ENCODE peak calls at places on chromosomes 13 and 19, in six cellular contexts. L is activated gamma-delta T cell treated with Interleukin-2 at 50 U/mL for 16 hours; Z is CD4-positive, alpha-beta memory T cell; K is heart left ventricle; A is stimulated activated CD4-positive, alpha-beta T cell treated with anti-CD3 and anti-CD28 coated beads, Interleukin-15, amount 100 ng/mL, for 24 hours; N is cardiac muscle cell. D is an unnamed sample.
A peak's percentile ranks its signal among the peaks of the same experiment; 100 is the strongest.

GRCh38 chr19:49216076-49216475 is 58.5 kb downstream of the TRPM4 start:
- DNase-seq in L (no peak), Z (no peak), K (no peak), A (no peak), N (no peak), D (no peak)

GRCh38 chr13:114105351-114106225 is 26.8 kb downstream of the RASA3 start:
- DNase-seq in L (no peak), Z (no peak), K (peak; percentile 27), A (no peak), N (peak; percentile 51), D (no peak)

GRCh38 chr19:46984077-46985010 is 35.3 kb upstream of the NPAS1 start:
- DNase-seq in L (no peak), Z (no peak), K (peak; percentile 83), A (no peak), N (peak; percentile 81), D (no peak)

GRCh38 chr19:29404951-29405727 is 120.7 kb upstream of the VSTM2B start:
- DNase-seq in L (no peak), Z (no peak), K (no peak), A (no peak), N (peak; percentile 53), D (no peak)

GRCh38 chr19:57171551-57172081 is 4.3 kb upstream of the DUXA start:
- DNase-seq in L (peak; percentile 26), Z (peak; percentile 43), K (peak; percentile 73), A (peak; percentile 23), N (peak; percentile 81), D (no peak)

GRCh38 chr19:53915000-53915399 is 5.9 kb downstream of the CACNG7 start:
- DNase-seq in L (no peak), Z (no peak), K (no peak), A (no peak), N (no peak), D (no peak)

GRCh38 chr19:37905936-37906867 is at the start of gene WDR87:
- DNase-seq in L (peak; percentile 44), Z (no peak), K (peak; percentile 31), A (peak; percentile 57), N (no peak), D (peak; percentile 11)

GRCh38 chr13:41130356-41130755 is 2.2 kb downstream of the KBTBD6 start:
- DNase-seq in L (no peak), Z (no peak), K (no peak), A (peak; percentile 8), N (no peak), D (no peak)

GRCh38 chr13:30334663-30335386 is 27.5 kb upstream of the KATNAL1 start:
- DNase-seq in L (no peak), Z (peak; percentile 47), K (no peak), A (no peak), N (peak; percentile 31), D (no peak)

GRCh38 chr13:82597737-82598136 is 1284.5 kb downstream of the SLITRK1 start:
- DNase-seq in L (no peak), Z (no peak), K (no peak), A (no peak), N (no peak), D (no peak)

GRCh38 chr19:34489175-34489574 is 7.6 kb downstream of the WTIP start:
- DNase-seq in L (no peak), Z (no peak), K (no peak), A (no peak), N (no peak), D (no peak)

GRCh38 chr19:40612831-40613668 is 11.9 kb downstream of the LTBP4 start:
- DNase-seq in L (peak; percentile 58), Z (peak; percentile 62), K (peak; percentile 64), A (peak; percentile 89), N (peak; percentile 64), D (no peak)

GRCh38 chr19:35669566-35669965 is 3.2 kb downstream of the UPK1A start:
- DNase-seq in L (no peak), Z (no peak), K (no peak), A (no peak), N (no peak), D (no peak)

GRCh38 chr13:77437267-77437666 is 98.2 kb upstream of the SCEL start:
- DNase-seq in L (no peak), Z (no peak), K (no peak), A (no peak), N (no peak), D (no peak)

GRCh38 chr19:37334179-37335071 is 36.5 kb upstream of the ZNF527 start:
- DNase-seq in L (peak; percentile 80), Z (peak; percentile 84), K (peak; percentile 96), A (peak; percentile 89), N (peak; percentile 96), D (peak; percentile 38)

GRCh38 chr19:1016647-1017114 is 4.2 kb downstream of the TMEM259 start:
- DNase-seq in L (no peak), Z (no peak), K (no peak), A (no peak), N (no peak), D (no peak)

GRCh38 chr13:53198017-53198416 is 169.4 kb downstream of the OLFM4 start:
- DNase-seq in L (no peak), Z (no peak), K (no peak), A (no peak), N (peak; percentile 28), D (no peak)

GRCh38 chr19:17323973-17324327 is 10.7 kb downstream of the ANO8 start:
- DNase-seq in L (no peak), Z (no peak), K (no peak), A (peak; percentile 24), N (no peak), D (no peak)

GRCh38 chr13:110771194-110771593 is 57.7 kb downstream of the ING1 start:
- DNase-seq in L (no peak), Z (no peak), K (peak; percentile 46), A (no peak), N (no peak), D (no peak)

D was measured in keratinocyte.